ENCODE peak calls at places on chromosome 19, in nine cellular contexts. One of them, this sample, is unnamed.

GRCh38 chr19:55508120-55508519 is 19.9 kb downstream of the SSC5D start:
- DNase-seq in left lung: no peak
- DNase-seq in CD4-positive, CD25-positive, alpha-beta regulatory T cell: no peak
- DNase-seq in iPS-NIHi11: no peak
- DNase-seq in mesothelial cell of epicardium: no peak
- DNase-seq in naive B cell: no peak
- DNase-seq in left cardiac atrium: no peak
- DNase-seq in cardiac fibroblast: no peak
- DNase-seq in AG09309: no peak
- DNase-seq in this sample: no peak

GRCh38 chr19:55935206-55935605 is 3.1 kb upstream of the NLRP13 start:
- DNase-seq in left lung: no peak
- DNase-seq in CD4-positive, CD25-positive, alpha-beta regulatory T cell: no peak
- DNase-seq in iPS-NIHi11: no peak
- DNase-seq in mesothelial cell of epicardium: no peak
- DNase-seq in naive B cell: no peak
- DNase-seq in left cardiac atrium: no peak
- DNase-seq in cardiac fibroblast: no peak
- DNase-seq in AG09309: no peak
- DNase-seq in this sample: no peak

GRCh38 chr19:13718733-13719132 is 45.6 kb upstream of the MRI1 start:
- DNase-seq in left lung: no peak
- DNase-seq in CD4-positive, CD25-positive, alpha-beta regulatory T cell: no peak
- DNase-seq in iPS-NIHi11: peak; percentile 55
- DNase-seq in mesothelial cell of epicardium: no peak
- DNase-seq in naive B cell: no peak
- DNase-seq in left cardiac atrium: peak; percentile 46
- DNase-seq in cardiac fibroblast: peak; percentile 64
- DNase-seq in AG09309: peak; percentile 43
- DNase-seq in this sample: peak; percentile 63

GRCh38 chr19:1093811-1094553 is 1.2 kb downstream of the POLR2E start:
- DNase-seq in left lung: no peak
- DNase-seq in CD4-positive, CD25-positive, alpha-beta regulatory T cell: no peak
- DNase-seq in iPS-NIHi11: no peak
- DNase-seq in mesothelial cell of epicardium: no peak
- DNase-seq in naive B cell: no peak
- DNase-seq in left cardiac atrium: no peak
- DNase-seq in cardiac fibroblast: no peak
- DNase-seq in AG09309: no peak
- DNase-seq in this sample: no peak

GRCh38 chr19:40689339-40690049 is 957 bp downstream of the NUMBL start:
- DNase-seq in left lung: peak; percentile 80
- DNase-seq in CD4-positive, CD25-positive, alpha-beta regulatory T cell: no peak
- DNase-seq in iPS-NIHi11: no peak
- DNase-seq in mesothelial cell of epicardium: no peak
- DNase-seq in naive B cell: peak; percentile 83
- DNase-seq in left cardiac atrium: peak; percentile 49
- DNase-seq in cardiac fibroblast: no peak
- DNase-seq in AG09309: no peak
- DNase-seq in this sample: peak; percentile 69

GRCh38 chr19:33473644-33474305 is 47.8 kb downstream of the PEPD start:
- DNase-seq in left lung: peak; percentile 17
- DNase-seq in CD4-positive, CD25-positive, alpha-beta regulatory T cell: no peak
- DNase-seq in iPS-NIHi11: no peak
- DNase-seq in mesothelial cell of epicardium: no peak
- DNase-seq in naive B cell: no peak
- DNase-seq in left cardiac atrium: no peak
- DNase-seq in cardiac fibroblast: peak; percentile 17
- DNase-seq in AG09309: peak; percentile 64
- DNase-seq in this sample: peak; percentile 19

GRCh38 chr19:17329768-17330545 is 4.7 kb downstream of the ANO8 start:
- DNase-seq in left lung: no peak
- DNase-seq in CD4-positive, CD25-positive, alpha-beta regulatory T cell: no peak
- DNase-seq in iPS-NIHi11: no peak
- DNase-seq in mesothelial cell of epicardium: no peak
- DNase-seq in naive B cell: no peak
- DNase-seq in left cardiac atrium: no peak
- DNase-seq in cardiac fibroblast: no peak
- DNase-seq in AG09309: no peak
- DNase-seq in this sample: peak; percentile 40

GRCh38 chr19:12666305-12667048 is at the start of the genes MAN2B1 and WDR83:
- DNase-seq in left lung: peak; percentile 93
- DNase-seq in CD4-positive, CD25-positive, alpha-beta regulatory T cell: peak; percentile 76
- DNase-seq in iPS-NIHi11: peak; percentile 96
- DNase-seq in mesothelial cell of epicardium: peak; percentile 71
- DNase-seq in naive B cell: peak; percentile 85
- DNase-seq in left cardiac atrium: peak; percentile 82
- DNase-seq in cardiac fibroblast: peak; percentile 67
- DNase-seq in AG09309: no peak
- DNase-seq in this sample: peak; percentile 95

GRCh38 chr19:43700368-43701015 is 15.4 kb upstream of the IRGC start:
- DNase-seq in left lung: no peak
- DNase-seq in CD4-positive, CD25-positive, alpha-beta regulatory T cell: no peak
- DNase-seq in iPS-NIHi11: no peak
- DNase-seq in mesothelial cell of epicardium: no peak
- DNase-seq in naive B cell: peak; percentile 25
- DNase-seq in left cardiac atrium: peak; percentile 62
- DNase-seq in cardiac fibroblast: peak; percentile 79
- DNase-seq in AG09309: peak; percentile 45
- DNase-seq in this sample: no peak

GRCh38 chr19:9808855-9809646 is 9.8 kb downstream of the FBXL12 start:
- DNase-seq in left lung: no peak
- DNase-seq in CD4-positive, CD25-positive, alpha-beta regulatory T cell: no peak
- DNase-seq in iPS-NIHi11: no peak
- DNase-seq in mesothelial cell of epicardium: no peak
- DNase-seq in naive B cell: no peak
- DNase-seq in left cardiac atrium: no peak
- DNase-seq in cardiac fibroblast: no peak
- DNase-seq in AG09309: no peak
- DNase-seq in this sample: no peak

GRCh38 chr19:35349614-35350521 is 2.2 kb downstream of the FFAR1 start:
- DNase-seq in left lung: peak; percentile 63
- DNase-seq in CD4-positive, CD25-positive, alpha-beta regulatory T cell: no peak
- DNase-seq in iPS-NIHi11: no peak
- DNase-seq in mesothelial cell of epicardium: no peak
- DNase-seq in naive B cell: no peak
- DNase-seq in left cardiac atrium: no peak
- DNase-seq in cardiac fibroblast: no peak
- DNase-seq in AG09309: no peak
- DNase-seq in this sample: peak; percentile 33

GRCh38 chr19:47813304-47813994 is 8.3 kb upstream of the CRX start:
- DNase-seq in left lung: peak; percentile 95
- DNase-seq in CD4-positive, CD25-positive, alpha-beta regulatory T cell: peak; percentile 57
- DNase-seq in iPS-NIHi11: peak; percentile 89
- DNase-seq in mesothelial cell of epicardium: peak; percentile 82
- DNase-seq in naive B cell: peak; percentile 31
- DNase-seq in left cardiac atrium: peak; percentile 77
- DNase-seq in cardiac fibroblast: peak; percentile 59
- DNase-seq in AG09309: no peak
- DNase-seq in this sample: peak; percentile 99

GRCh38 chr19:6828698-6829633 is 56.5 kb downstream of the VAV1 start:
- DNase-seq in left lung: no peak
- DNase-seq in CD4-positive, CD25-positive, alpha-beta regulatory T cell: peak; percentile 6
- DNase-seq in iPS-NIHi11: peak; percentile 48
- DNase-seq in mesothelial cell of epicardium: no peak
- DNase-seq in naive B cell: no peak
- DNase-seq in left cardiac atrium: no peak
- DNase-seq in cardiac fibroblast: no peak
- DNase-seq in AG09309: no peak
- DNase-seq in this sample: peak; percentile 97

GRCh38 chr19:3880471-3881271 is at the start of gene ATCAY:
- DNase-seq in left lung: no peak
- DNase-seq in CD4-positive, CD25-positive, alpha-beta regulatory T cell: no peak
- DNase-seq in iPS-NIHi11: peak; percentile 86
- DNase-seq in mesothelial cell of epicardium: no peak
- DNase-seq in naive B cell: no peak
- DNase-seq in left cardiac atrium: no peak
- DNase-seq in cardiac fibroblast: no peak
- DNase-seq in AG09309: no peak
- DNase-seq in this sample: peak; percentile 89

GRCh38 chr19:56084835-56085536 is 36.1 kb downstream of the ZNF787 start:
- DNase-seq in left lung: peak; percentile 52
- DNase-seq in CD4-positive, CD25-positive, alpha-beta regulatory T cell: no peak
- DNase-seq in iPS-NIHi11: no peak
- DNase-seq in mesothelial cell of epicardium: no peak
- DNase-seq in naive B cell: no peak
- DNase-seq in left cardiac atrium: no peak
- DNase-seq in cardiac fibroblast: no peak
- DNase-seq in AG09309: no peak
- DNase-seq in this sample: peak; percentile 58

GRCh38 chr19:29690842-29691241 is 24.2 kb downstream of the C19orf12 start:
- DNase-seq in left lung: no peak
- DNase-seq in CD4-positive, CD25-positive, alpha-beta regulatory T cell: peak; percentile 34
- DNase-seq in iPS-NIHi11: no peak
- DNase-seq in mesothelial cell of epicardium: no peak
- DNase-seq in naive B cell: no peak
- DNase-seq in left cardiac atrium: no peak
- DNase-seq in cardiac fibroblast: peak; percentile 66
- DNase-seq in AG09309: no peak
- DNase-seq in this sample: peak; percentile 79

GRCh38 chr19:41456342-41456918 is 13.5 kb downstream of the ERICH4 start:
- DNase-seq in left lung: no peak
- DNase-seq in CD4-positive, CD25-positive, alpha-beta regulatory T cell: no peak
- DNase-seq in iPS-NIHi11: no peak
- DNase-seq in mesothelial cell of epicardium: no peak
- DNase-seq in naive B cell: no peak
- DNase-seq in left cardiac atrium: no peak
- DNase-seq in cardiac fibroblast: peak; percentile 78
- DNase-seq in AG09309: no peak
- DNase-seq in this sample: no peak

GRCh38 chr19:41753936-41754529 is 1.3 kb upstream of the CEACAM6 start:
- DNase-seq in left lung: no peak
- DNase-seq in CD4-positive, CD25-positive, alpha-beta regulatory T cell: peak; percentile 48
- DNase-seq in iPS-NIHi11: peak; percentile 26
- DNase-seq in mesothelial cell of epicardium: no peak
- DNase-seq in naive B cell: peak; percentile 56
- DNase-seq in left cardiac atrium: no peak
- DNase-seq in cardiac fibroblast: peak; percentile 28
- DNase-seq in AG09309: no peak
- DNase-seq in this sample: peak; percentile 85

GRCh38 chr19:615619-616018 is 17.7 kb downstream of the POLRMT start:
- DNase-seq in left lung: no peak
- DNase-seq in CD4-positive, CD25-positive, alpha-beta regulatory T cell: no peak
- DNase-seq in iPS-NIHi11: no peak
- DNase-seq in mesothelial cell of epicardium: no peak
- DNase-seq in naive B cell: no peak
- DNase-seq in left cardiac atrium: no peak
- DNase-seq in cardiac fibroblast: no peak
- DNase-seq in AG09309: no peak
- DNase-seq in this sample: no peak

GRCh38 chr19:47523473-47523872 is 8.6 kb upstream of the NAPA start:
- DNase-seq in left lung: no peak
- DNase-seq in CD4-positive, CD25-positive, alpha-beta regulatory T cell: no peak
- DNase-seq in iPS-NIHi11: no peak
- DNase-seq in mesothelial cell of epicardium: no peak
- DNase-seq in naive B cell: no peak
- DNase-seq in left cardiac atrium: no peak
- DNase-seq in cardiac fibroblast: no peak
- DNase-seq in AG09309: no peak
- DNase-seq in this sample: no peak

GRCh38 chr19:36215276-36216171 is 618 bp downstream of the ZNF146 start:
- DNase-seq in left lung: no peak
- DNase-seq in CD4-positive, CD25-positive, alpha-beta regulatory T cell: no peak
- DNase-seq in iPS-NIHi11: peak; percentile 13
- DNase-seq in mesothelial cell of epicardium: no peak
- DNase-seq in naive B cell: no peak
- DNase-seq in left cardiac atrium: no peak
- DNase-seq in cardiac fibroblast: peak; percentile 60
- DNase-seq in AG09309: peak; percentile 1
- DNase-seq in this sample: no peak

GRCh38 chr19:34508540-34508939 is 27.0 kb downstream of the WTIP start:
- DNase-seq in left lung: no peak
- DNase-seq in CD4-positive, CD25-positive, alpha-beta regulatory T cell: no peak
- DNase-seq in iPS-NIHi11: no peak
- DNase-seq in mesothelial cell of epicardium: no peak
- DNase-seq in naive B cell: no peak
- DNase-seq in left cardiac atrium: no peak
- DNase-seq in cardiac fibroblast: no peak
- DNase-seq in AG09309: no peak
- DNase-seq in this sample: no peak

GRCh38 chr19:1264801-1265610 is 4.1 kb upstream of the CIRBP start:
- DNase-seq in left lung: peak; percentile 92
- DNase-seq in CD4-positive, CD25-positive, alpha-beta regulatory T cell: no peak
- DNase-seq in iPS-NIHi11: no peak
- DNase-seq in mesothelial cell of epicardium: no peak
- DNase-seq in naive B cell: peak; percentile 82
- DNase-seq in left cardiac atrium: peak; percentile 84
- DNase-seq in cardiac fibroblast: peak; percentile 86
- DNase-seq in AG09309: no peak
- DNase-seq in this sample: peak; percentile 94